ENCODE peak calls at places on chromosomes 3 and 15, in nine cellular contexts. K is MM.1S; X is fibroblast of lung; B is activated CD8-positive, alpha-beta T cell treated with anti-CD3 and anti-CD28 coated beads for 36 hours; C is IMR-90; Q is HL-60; P is AG04450; E is heart left ventricle; G is omental fat pad. W is an unnamed sample.

GRCh38 chr3:24704496-24704895 is 209.8 kb upstream of the THRB start:
- DNase-seq in E (no peak), K (no peak), X (peak; percentile 65), G (no peak), P (no peak), B (no peak), Q (no peak), C (no peak), W (peak; percentile 64)

GRCh38 chr3:57958642-57959406 is 49.4 kb upstream of the FLNB start:
- DNase-seq in K (no peak), C (no peak), E (peak; percentile 62), G (no peak), P (no peak), X (peak; percentile 63), B (no peak), Q (no peak), W (peak; percentile 49)

GRCh38 chr15:60020736-60021135 is 16.6 kb downstream of the FOXB1 start:
- DNase-seq in Q (no peak), K (no peak), G (no peak), E (no peak), C (no peak), B (no peak), P (no peak), X (peak; percentile 19), W (no peak)

GRCh38 chr3:197802505-197803459 is 11.7 kb downstream of the LRCH3 start:
- DNase-seq in X (no peak), C (no peak), K (peak; percentile 32), G (no peak), Q (no peak), E (no peak), B (no peak), P (no peak), W (no peak)

GRCh38 chr3:71432044-71432970 is 151.2 kb downstream of the FOXP1 start:
- DNase-seq in Q (no peak), C (no peak), P (no peak), K (no peak), E (peak; percentile 58), B (no peak), G (no peak), X (peak; percentile 50), W (no peak)

GRCh38 chr3:188037965-188038581 is 115.9 kb upstream of the LPP start:
- DNase-seq in C (peak; percentile 25), E (no peak), G (no peak), B (no peak), K (no peak), P (no peak), X (peak; percentile 68), Q (no peak), W (peak; percentile 39)

GRCh38 chr15:59688383-59688887 is 685 bp downstream of the BNIP2 start:
- DNase-seq in K (peak; percentile 33), G (no peak), Q (no peak), P (no peak), E (no peak), C (peak; percentile 77), B (peak; percentile 24), X (peak; percentile 73), W (peak; percentile 73)

GRCh38 chr3:136350132-136350531 is 100.0 kb downstream of the PCCB start:
- DNase-seq in X (peak; percentile 93), G (peak; percentile 27), K (no peak), B (no peak), C (peak; percentile 98), E (no peak), P (peak; percentile 92), Q (no peak), W (peak; percentile 94)

GRCh38 chr3:16064660-16065414 is 109.6 kb upstream of the GALNT15 start:
- DNase-seq in K (no peak), Q (no peak), P (peak; percentile 82), G (peak; percentile 71), C (peak; percentile 97), X (peak; percentile 96), E (peak; percentile 62), B (peak; percentile 18), W (peak; percentile 97)

GRCh38 chr3:149042766-149043386 is 43.5 kb downstream of the HLTF start:
- DNase-seq in E (no peak), C (peak; percentile 72), K (peak; percentile 61), X (peak; percentile 47), G (no peak), B (no peak), P (no peak), Q (no peak), W (peak; percentile 73)

GRCh38 chr15:43006991-43007390 is 86.4 kb upstream of the TTBK2 start:
- DNase-seq in X (no peak), P (no peak), Q (no peak), E (no peak), G (no peak), K (no peak), C (no peak), B (no peak), W (no peak)

GRCh38 chr3:21654662-21655061 is 96.3 kb downstream of the ZNF385D start:
- DNase-seq in G (no peak), B (no peak), P (peak; percentile 21), C (peak; percentile 78), X (peak; percentile 91), Q (no peak), K (no peak), E (no peak), W (peak; percentile 85)

GRCh38 chr3:169603661-169604060 is 59.9 kb downstream of the MECOM start:
- DNase-seq in X (peak; percentile 21), G (no peak), C (no peak), P (no peak), E (no peak), Q (no peak), B (no peak), K (no peak), W (no peak)

DNA sequence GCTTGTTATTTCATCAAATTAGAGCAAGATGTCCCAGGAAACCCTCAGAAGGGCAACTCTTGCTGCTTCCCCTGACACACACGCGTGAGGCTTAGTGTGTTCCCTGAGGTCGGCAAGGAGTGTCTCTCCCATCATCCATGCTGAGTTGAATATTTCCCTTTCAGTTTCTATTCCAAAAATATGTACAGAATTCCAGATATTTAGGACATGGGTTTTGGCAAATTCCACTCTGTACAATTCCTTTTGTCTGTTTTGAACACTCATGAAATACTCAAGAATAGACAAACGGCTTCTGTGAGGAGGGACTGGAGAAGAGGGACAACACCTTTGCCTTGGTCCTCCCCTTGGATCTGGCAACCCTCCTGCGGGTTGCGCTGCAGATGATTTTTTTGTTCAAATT is 138.0 kb downstream of the DUT start:
- DNase-seq in E (no peak), C (no peak), B (no peak), G (no peak), K (no peak), P (no peak), X (peak; percentile 50), Q (no peak), W (no peak)
- TF ChIP-seq CTCF in E (no peak), C (no peak), B (no peak), G (no peak), K (no peak), P (no peak), X (no peak), Q (no peak), W (no peak)

GRCh38 chr3:128498127-128498626 is 5.2 kb upstream of the GATA2 start:
- DNase-seq in K (no peak), Q (no peak), X (no peak), B (no peak), P (no peak), E (no peak), C (no peak), G (no peak), W (no peak)
- TF ChIP-seq CTCF in K (no peak), Q (no peak), X (no peak), B (peak; percentile 41), P (no peak), E (no peak), C (no peak), G (no peak), W (no peak)

GRCh38 chr3:133930341-133930933 is 34.8 kb upstream of the RAB6B start:
- DNase-seq in P (no peak), C (peak; percentile 81), X (peak; percentile 70), Q (peak; percentile 30), G (no peak), K (peak; percentile 46), B (peak; percentile 18), E (no peak), W (peak; percentile 86)
- TF ChIP-seq CTCF in P (peak; percentile 86), C (peak; percentile 89), X (peak; percentile 87), Q (peak; percentile 40), G (no peak), K (peak; percentile 52), B (peak; percentile 55), E (peak; percentile 63), W (peak; percentile 88)

GRCh38 chr3:103437850-103438249 is 1003.0 kb downstream of the ZPLD1 start:
- DNase-seq in P (no peak), Q (no peak), K (no peak), E (no peak), X (no peak), C (no peak), G (no peak), B (no peak), W (no peak)

GRCh38 chr3:103440539-103441113 is 1005.8 kb downstream of the ZPLD1 start:
- DNase-seq in E (no peak), K (peak; percentile 16), Q (no peak), X (peak; percentile 39), G (no peak), B (no peak), P (no peak), C (peak; percentile 10), W (no peak)
- TF ChIP-seq CTCF in E (no peak), K (peak; percentile 40), Q (no peak), X (no peak), G (no peak), B (peak; percentile 16), P (peak; percentile 51), C (peak; percentile 27), W (no peak)

DNA sequence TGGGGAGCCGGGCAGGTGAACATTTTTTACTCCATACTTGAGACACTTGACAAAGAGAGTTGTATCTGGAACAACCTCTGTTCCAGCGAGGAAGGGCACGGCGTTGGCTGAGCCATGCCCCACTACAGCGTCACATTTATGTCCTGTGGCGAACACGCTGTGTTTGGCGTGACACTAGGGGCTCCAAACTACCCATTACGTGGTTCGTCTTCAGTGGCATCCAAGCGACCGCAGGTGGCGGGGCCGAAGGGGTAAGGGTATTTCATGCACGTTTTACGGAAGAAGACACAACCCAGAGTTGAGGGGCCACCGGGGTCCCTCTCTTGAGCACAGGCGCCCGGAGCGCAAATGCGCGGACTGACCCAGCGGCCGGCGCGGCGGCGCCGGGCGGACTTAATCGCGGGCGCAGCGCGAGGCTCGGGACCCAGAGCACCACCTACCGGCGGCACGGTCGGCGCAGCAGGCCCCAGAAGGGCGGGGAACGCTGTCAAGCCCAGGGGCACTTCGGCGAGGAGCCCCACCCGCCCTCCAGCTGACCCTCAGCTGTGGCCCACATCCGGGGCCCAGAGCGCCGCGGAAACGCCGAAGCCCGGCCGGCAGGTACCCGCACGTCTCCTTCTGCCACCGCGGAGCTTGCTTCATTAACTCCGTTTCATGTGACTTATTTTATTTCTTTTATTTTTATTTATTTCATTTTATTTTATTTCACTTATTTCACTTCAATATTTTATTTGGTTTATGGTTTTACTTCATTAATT is 36.4 kb upstream of the TRIM71 start:
- DNase-seq in E (peak; percentile 53), P (no peak), B (peak; percentile 83), X (peak; percentile 77), Q (peak; percentile 38), K (peak; percentile 80), G (no peak), C (peak; percentile 68), W (peak; percentile 65)
- TF ChIP-seq CTCF in E (peak; percentile 70), P (peak; percentile 81), B (peak; percentile 91), X (peak; percentile 69), Q (peak; percentile 46), K (peak; percentile 74), G (no peak), C (peak; percentile 79), W (peak; percentile 55)

DNA sequence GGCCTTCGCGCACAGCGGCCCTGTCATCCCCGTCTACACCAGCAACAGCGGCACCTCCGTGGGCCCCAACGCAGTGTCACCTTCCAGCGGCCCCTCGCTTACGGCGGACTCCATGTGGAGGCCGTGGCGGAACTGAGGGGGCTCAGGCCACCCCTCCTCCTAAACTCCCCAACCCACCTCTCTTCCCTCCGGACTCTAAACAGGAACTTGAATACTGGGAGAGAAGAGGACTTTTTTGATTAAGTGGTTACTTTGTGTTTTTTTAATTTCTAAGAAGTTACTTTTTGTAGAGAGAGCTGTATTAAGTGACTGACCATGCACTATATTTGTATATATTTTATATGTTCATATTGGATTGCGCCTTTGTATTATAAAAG is 2.1 kb downstream of the HES1 start:
- DNase-seq in P (no peak), X (peak; percentile 40), G (no peak), C (no peak), B (no peak), E (no peak), Q (no peak), K (no peak), W (peak; percentile 17)
- TF ChIP-seq CTCF in P (no peak), X (no peak), G (no peak), C (no peak), B (no peak), E (no peak), Q (no peak), K (no peak), W (no peak)